ENCODE peak calls at places on chromosomes 4 and X, in nine cellular contexts. U, E, O, R, H, A, K, M and W are unnamed samples.

GRCh38 chr4:187171731-187172339 is 448.2 kb upstream of the FAT1 start:
- DNase-seq in U (no peak), E (no peak), O (no peak), R (no peak), H (no peak), A (no peak), K (no peak), M (no peak), W (no peak)

GRCh38 chr4:133186845-133187244 is 37.8 kb downstream of the PCDH10 start:
- DNase-seq in U (no peak), E (no peak), O (no peak), R (no peak), H (no peak), A (no peak), K (no peak), M (no peak), W (peak; percentile 51)

GRCh38 chr4:89316931-89317366 is 9.3 kb upstream of the GPRIN3 start:
- DNase-seq in U (no peak), E (no peak), O (no peak), R (no peak), H (no peak), A (no peak), K (no peak), M (no peak), W (no peak)

GRCh38 chr4:158802914-158803313 is 34.1 kb downstream of the FNIP2 start:
- DNase-seq in U (no peak), E (no peak), O (no peak), R (no peak), H (no peak), A (no peak), K (no peak), M (no peak), W (no peak)

GRCh38 chr4:94974773-94975172 is 217.0 kb downstream of the BMPR1B start:
- DNase-seq in U (no peak), E (no peak), O (no peak), R (no peak), H (no peak), A (no peak), K (no peak), M (no peak), W (no peak)

GRCh38 chrX:153944140-153944799 is at the start of gene RENBP:
- DNase-seq in U (no peak), E (peak; percentile 93), O (peak; percentile 63), R (no peak), H (peak; percentile 94), A (peak; percentile 54), K (peak; percentile 43), M (peak; percentile 37), W (peak; percentile 79)

GRCh38 chr4:82848706-82849105 is 42.2 kb downstream of the SEC31A start:
- DNase-seq in U (no peak), E (no peak), O (no peak), R (no peak), H (no peak), A (no peak), K (no peak), M (no peak), W (no peak)

GRCh38 chrX:133171962-133172708 is 46.0 kb downstream of the TFDP3 start:
- DNase-seq in U (peak; percentile 26), E (no peak), O (peak; percentile 7), R (no peak), H (no peak), A (peak; percentile 5), K (no peak), M (no peak), W (no peak)

GRCh38 chr4:85829276-85830051 is 354.5 kb downstream of the ARHGAP24 start:
- DNase-seq in U (no peak), E (no peak), O (no peak), R (no peak), H (no peak), A (no peak), K (no peak), M (no peak), W (no peak)

GRCh38 chrX:110409925-110410324 is 51.3 kb downstream of the RTL9 start:
- DNase-seq in U (no peak), E (no peak), O (no peak), R (no peak), H (no peak), A (no peak), K (no peak), M (no peak), W (no peak)

GRCh38 chrX:12360991-12361598 is 222.8 kb downstream of the FRMPD4 start:
- DNase-seq in U (no peak), E (no peak), O (no peak), R (no peak), H (no peak), A (no peak), K (no peak), M (no peak), W (no peak)

GRCh38 chrX:146433771-146434170 is 375.8 kb upstream of the CXorf51B start:
- DNase-seq in U (no peak), E (no peak), O (no peak), R (no peak), H (no peak), A (no peak), K (no peak), M (no peak), W (no peak)

GRCh38 chr4:76687730-76688441 is 210.1 kb downstream of the SOWAHB start:
- DNase-seq in U (no peak), E (peak; percentile 39), O (peak; percentile 21), R (no peak), H (no peak), A (no peak), K (no peak), M (no peak), W (no peak)

GRCh38 chr4:8571702-8572685 is 8.2 kb upstream of the GPR78 start:
- DNase-seq in U (no peak), E (peak; percentile 59), O (no peak), R (no peak), H (no peak), A (no peak), K (no peak), M (no peak), W (no peak)

GRCh38 chrX:109732319-109732779 is 708 bp downstream of the ACSL4 start:
- DNase-seq in U (no peak), E (no peak), O (no peak), R (peak; percentile 6), H (no peak), A (no peak), K (no peak), M (no peak), W (no peak)

GRCh38 chr4:72505314-72505744 is 63.7 kb downstream of the ADAMTS3 start:
- DNase-seq in U (no peak), E (peak; percentile 77), O (peak; percentile 30), R (no peak), H (no peak), A (peak; percentile 29), K (no peak), M (no peak), W (no peak)

GRCh38 chrX:56812515-56813105 is 83.6 kb downstream of the NBDY start:
- DNase-seq in U (no peak), E (no peak), O (no peak), R (no peak), H (peak; percentile 76), A (peak; percentile 29), K (no peak), M (no peak), W (no peak)

GRCh38 chr4:6889101-6889735 is 20.4 kb upstream of the TBC1D14 start:
- DNase-seq in U (no peak), E (peak; percentile 72), O (no peak), R (no peak), H (peak; percentile 83), A (no peak), K (no peak), M (no peak), W (no peak)

GRCh38 chrX:153922932-153923857 is 2.9 kb downstream of the ARHGAP4 start:
- DNase-seq in U (peak; percentile 64), E (peak; percentile 95), O (no peak), R (no peak), H (no peak), A (peak; percentile 60), K (no peak), M (peak; percentile 63), W (peak; percentile 93)

GRCh38 chr4:336099-336892 is 1.3 kb upstream of the ZNF141 start:
- DNase-seq in U (peak; percentile 31), E (peak; percentile 83), O (peak; percentile 40), R (peak; percentile 4), H (peak; percentile 87), A (peak; percentile 62), K (peak; percentile 1), M (no peak), W (peak; percentile 59)

GRCh38 chr4:16627999-16628398 is 270.4 kb downstream of the LDB2 start:
- DNase-seq in U (no peak), E (no peak), O (no peak), R (no peak), H (no peak), A (no peak), K (no peak), M (no peak), W (no peak)

GRCh38 chr4:11106769-11107168 is 321.9 kb downstream of the HS3ST1 start:
- DNase-seq in U (no peak), E (no peak), O (no peak), R (no peak), H (no peak), A (no peak), K (no peak), M (no peak), W (no peak)

GRCh38 chr4:15495621-15496020 is 25.9 kb downstream of the CC2D2A start:
- DNase-seq in U (no peak), E (no peak), O (no peak), R (no peak), H (no peak), A (no peak), K (no peak), M (no peak), W (no peak)

GRCh38 chrX:38881066-38881465 is 79.8 kb downstream of the MID1IP1 start:
- DNase-seq in U (no peak), E (no peak), O (no peak), R (no peak), H (no peak), A (no peak), K (no peak), M (no peak), W (no peak)

GRCh38 chr4:102860928-102861327 is 7.9 kb upstream of the CISD2 start:
- DNase-seq in U (no peak), E (no peak), O (no peak), R (no peak), H (no peak), A (no peak), K (no peak), M (no peak), W (no peak)

GRCh38 chr4:154622598-154622997 is 10.1 kb upstream of the FGG start:
- DNase-seq in U (peak; percentile 24), E (no peak), O (peak; percentile 18), R (no peak), H (no peak), A (peak; percentile 71), K (no peak), M (peak; percentile 1), W (no peak)

GRCh38 chr4:140382732-140383131 is 9.3 kb downstream of the SCOC start:
- DNase-seq in U (no peak), E (no peak), O (no peak), R (no peak), H (no peak), A (no peak), K (no peak), M (no peak), W (no peak)

GRCh38 chrX:130171446-130172126 is at the start of gene RAB33A:
- DNase-seq in U (no peak), E (peak; percentile 97), O (peak; percentile 45), R (peak; percentile 23), H (peak; percentile 87), A (peak; percentile 25), K (peak; percentile 39), M (peak; percentile 53), W (no peak)